ENCODE peak calls at places on chromosomes 3 and 15, in six cellular contexts. Y, H, S, U, B and A are unnamed samples.

GRCh38 chr15:70328137-70329115 is 230.7 kb upstream of the TLE3 start:
- DNase-seq in Y (peak), H (no peak), S (no peak), U (peak), B (no peak), A (no peak)

GRCh38 chr15:80568298-80568697 is 126.8 kb upstream of the ABHD17C start:
- DNase-seq in Y (no peak), H (peak), S (peak), U (no peak), B (no peak), A (peak)

GRCh38 chr3:169659096-169659521 is 4.4 kb downstream of the MECOM start:
- DNase-seq in Y (no peak), H (no peak), S (no peak), U (no peak), B (no peak), A (no peak)

GRCh38 chr15:63686352-63686751 is 89.2 kb downstream of the FBXL22 start:
- DNase-seq in Y (no peak), H (no peak), S (no peak), U (no peak), B (no peak), A (no peak)

GRCh38 chr3:48077835-48078234 is 61.6 kb upstream of the MAP4 start:
- DNase-seq in Y (no peak), H (peak), S (no peak), U (no peak), B (no peak), A (no peak)

GRCh38 chr3:105869531-105869833 is 670 bp upstream of the CBLB start:
- DNase-seq in Y (no peak), H (no peak), S (no peak), U (no peak), B (no peak), A (no peak)

GRCh38 chr15:85337398-85338074 is 42.9 kb upstream of the AKAP13 start:
- DNase-seq in Y (no peak), H (no peak), S (no peak), U (no peak), B (no peak), A (no peak)

GRCh38 chr15:64105113-64105704 is 9.4 kb downstream of the SNX1 start:
- DNase-seq in Y (peak), H (no peak), S (no peak), U (no peak), B (no peak), A (no peak)

GRCh38 chr3:160612386-160613115 is 47.2 kb upstream of the KPNA4 start:
- DNase-seq in Y (no peak), H (peak), S (no peak), U (no peak), B (no peak), A (peak)

GRCh38 chr3:65914032-65914739 is 124.5 kb downstream of the MAGI1 start:
- DNase-seq in Y (no peak), H (no peak), S (no peak), U (no peak), B (no peak), A (no peak)
- H3K27ac ChIP-seq in Y (no peak), H (no peak), S (no peak), U (no peak), B (no peak), A (no peak)

DNA sequence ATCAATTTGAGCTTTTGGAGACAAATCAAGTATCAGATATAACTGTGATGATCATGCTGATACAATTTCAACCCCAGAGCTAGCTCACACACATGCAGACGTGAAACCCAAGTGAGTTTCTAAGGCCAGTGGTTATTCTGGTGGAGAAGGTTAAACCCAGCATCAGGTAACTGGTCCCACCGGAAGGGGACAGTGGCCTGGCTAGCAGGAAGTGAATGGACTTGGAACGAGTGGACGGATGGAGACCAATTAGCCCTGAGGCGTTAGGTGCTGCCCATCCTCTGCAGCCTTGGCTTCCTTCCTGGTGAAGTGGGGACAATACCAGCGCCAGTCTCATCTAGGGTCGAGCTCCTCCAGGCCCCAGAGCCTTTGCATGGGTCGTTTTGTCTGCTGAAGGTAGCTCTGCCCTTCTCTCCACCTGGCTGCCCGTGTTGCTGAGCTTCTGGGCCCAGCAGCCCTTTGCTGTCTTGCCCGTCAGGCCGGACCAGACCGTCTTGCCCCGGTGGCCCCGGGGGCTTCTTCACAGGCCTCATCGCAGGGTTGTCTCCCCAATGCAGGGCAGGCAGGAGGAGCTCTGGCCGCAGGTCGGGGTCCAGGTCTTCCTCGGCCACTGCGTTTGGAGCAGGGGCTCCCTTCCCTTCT is 915 bp upstream of the KCTD6 start:
- DNase-seq in Y (no peak), H (no peak), S (no peak), U (peak), B (no peak), A (no peak)
- H3K27ac ChIP-seq in Y (peak), H (no peak), S (no peak), U (peak), B (no peak), A (no peak)

GRCh38 chr3:166445865-166446264 is 608.6 kb upstream of the BCHE start:
- DNase-seq in Y (no peak), H (peak), S (no peak), U (no peak), B (peak), A (peak)
- H3K27ac ChIP-seq in Y (peak), H (peak), S (peak), U (no peak), B (no peak), A (peak)

GRCh38 chr3:122515020-122515468 is 305 bp upstream of the KPNA1 start:
- DNase-seq in Y (no peak), H (no peak), S (no peak), U (no peak), B (peak), A (no peak)

GRCh38 chr3:122513386-122514122 is 1.2 kb downstream of the KPNA1 start:
- DNase-seq in Y (no peak), H (no peak), S (no peak), U (no peak), B (no peak), A (no peak)

GRCh38 chr3:122510878-122511481 is 3.8 kb downstream of the KPNA1 start:
- DNase-seq in Y (no peak), H (no peak), S (no peak), U (no peak), B (peak), A (no peak)

GRCh38 chr3:122514123-122515019 is at the start of gene KPNA1:
- DNase-seq in Y (peak), H (peak), S (no peak), U (peak), B (peak), A (peak)

DNA sequence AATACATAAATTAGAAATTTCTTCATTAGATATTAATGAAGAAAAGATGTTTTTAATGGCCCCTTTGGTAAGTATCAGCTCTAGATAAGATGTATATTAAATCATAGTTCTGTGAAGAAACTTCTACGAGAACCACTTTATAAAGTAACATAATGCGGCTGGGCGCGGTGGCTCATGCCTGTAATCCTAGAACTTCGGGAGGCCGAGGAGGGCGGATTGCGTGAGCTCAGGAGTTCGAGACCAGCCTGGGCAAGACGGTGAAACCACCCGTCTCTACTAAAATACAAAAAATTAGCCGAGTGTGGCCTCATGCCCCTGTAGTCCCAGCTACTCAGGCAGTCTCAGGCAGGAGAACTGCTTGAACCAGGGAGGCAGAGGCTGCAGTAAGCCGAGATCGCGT is 2.5 kb downstream of the KPNA1 start:
- DNase-seq in Y (no peak), H (no peak), S (no peak), U (no peak), B (no peak), A (no peak)
- H3K27ac ChIP-seq in Y (no peak), H (no peak), S (no peak), U (no peak), B (no peak), A (no peak)

DNA sequence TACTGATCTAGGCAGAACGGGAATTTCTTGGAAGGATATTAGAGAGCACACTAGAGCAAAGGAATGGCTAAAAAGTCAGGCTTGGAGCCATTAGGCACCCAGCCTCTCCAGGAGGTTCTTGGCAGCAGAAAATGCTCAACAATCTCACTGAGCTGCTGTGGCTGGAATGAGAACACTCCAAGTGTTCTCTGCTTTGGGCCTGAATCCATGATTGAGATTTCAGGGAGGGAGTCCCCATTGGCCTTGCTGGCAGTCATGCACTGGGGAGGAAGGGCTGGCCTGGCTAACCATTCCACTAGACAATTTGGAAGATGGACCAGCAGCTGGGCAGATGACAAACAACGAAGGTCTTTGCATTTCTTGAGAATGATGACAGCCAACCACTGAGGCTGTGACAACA is 362.6 kb downstream of the SHQ1 start:
- DNase-seq in Y (peak), H (no peak), S (no peak), U (no peak), B (no peak), A (no peak)
- H3K27ac ChIP-seq in Y (no peak), H (no peak), S (no peak), U (no peak), B (no peak), A (no peak)

DNA sequence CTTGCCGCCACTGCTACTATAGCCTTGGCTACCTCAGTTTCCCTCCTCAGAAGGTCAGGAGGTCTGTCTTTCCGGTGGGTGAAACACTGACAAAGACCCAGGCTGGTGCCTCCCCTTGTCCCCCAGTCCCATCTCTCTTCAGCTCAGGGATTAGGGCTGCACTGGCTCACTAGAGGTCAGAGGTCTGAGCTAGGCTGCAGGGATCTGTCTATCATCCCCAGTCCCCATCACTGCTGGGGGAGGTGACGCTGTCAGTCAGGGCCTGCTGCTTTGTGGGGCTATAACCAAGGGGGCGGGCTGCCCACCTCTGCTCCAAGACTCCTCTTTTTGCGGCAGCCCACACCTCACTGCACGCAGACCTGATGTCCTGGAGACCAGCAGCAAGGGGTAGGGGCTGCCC is 13.7 kb downstream of the SEMA3F start:
- DNase-seq in Y (no peak), H (no peak), S (no peak), U (no peak), B (no peak), A (no peak)
- H3K27ac ChIP-seq in Y (no peak), H (no peak), S (no peak), U (no peak), B (no peak), A (peak)

DNA sequence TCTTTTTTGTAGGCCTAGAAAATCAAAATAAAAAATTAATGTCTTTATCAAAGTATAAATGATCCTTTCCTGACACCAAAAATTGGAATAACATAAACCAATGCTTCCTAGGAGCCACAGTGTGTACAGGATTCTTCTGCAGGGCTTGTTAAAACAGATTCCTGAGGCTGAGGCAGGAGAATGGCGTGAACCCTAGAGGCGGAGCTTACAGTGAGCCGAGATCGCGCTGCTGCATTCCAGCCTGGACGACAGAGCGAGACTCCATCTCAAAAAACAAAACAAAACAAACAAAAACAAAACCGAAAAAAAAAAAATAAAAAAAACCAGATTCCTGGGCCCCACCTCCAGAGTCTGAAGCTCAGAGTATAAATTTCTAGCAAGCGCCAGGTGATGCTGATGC is 78.0 kb downstream of the PEX5L start:
- DNase-seq in Y (no peak), H (no peak), S (no peak), U (no peak), B (no peak), A (no peak)
- H3K27ac ChIP-seq in Y (no peak), H (no peak), S (no peak), U (no peak), B (peak), A (no peak)

GRCh38 chr15:92908369-92909057 is 8.4 kb downstream of the CHD2 start:
- DNase-seq in Y (no peak), H (no peak), S (no peak), U (no peak), B (no peak), A (no peak)

GRCh38 chr15:92906563-92907081 is 6.5 kb downstream of the CHD2 start:
- DNase-seq in Y (no peak), H (peak), S (peak), U (no peak), B (no peak), A (peak)

GRCh38 chr15:92909131-92909781 is 9.1 kb downstream of the CHD2 start:
- DNase-seq in Y (no peak), H (peak), S (no peak), U (no peak), B (no peak), A (no peak)

GRCh38 chr15:92907229-92907628 is 7.1 kb downstream of the CHD2 start:
- DNase-seq in Y (no peak), H (peak), S (no peak), U (no peak), B (no peak), A (no peak)

GRCh38 chr15:92907880-92908279 is 7.8 kb downstream of the CHD2 start:
- DNase-seq in Y (peak), H (peak), S (no peak), U (no peak), B (no peak), A (peak)
- H3K27ac ChIP-seq in Y (peak), H (peak), S (peak), U (peak), B (peak), A (peak)

DNA sequence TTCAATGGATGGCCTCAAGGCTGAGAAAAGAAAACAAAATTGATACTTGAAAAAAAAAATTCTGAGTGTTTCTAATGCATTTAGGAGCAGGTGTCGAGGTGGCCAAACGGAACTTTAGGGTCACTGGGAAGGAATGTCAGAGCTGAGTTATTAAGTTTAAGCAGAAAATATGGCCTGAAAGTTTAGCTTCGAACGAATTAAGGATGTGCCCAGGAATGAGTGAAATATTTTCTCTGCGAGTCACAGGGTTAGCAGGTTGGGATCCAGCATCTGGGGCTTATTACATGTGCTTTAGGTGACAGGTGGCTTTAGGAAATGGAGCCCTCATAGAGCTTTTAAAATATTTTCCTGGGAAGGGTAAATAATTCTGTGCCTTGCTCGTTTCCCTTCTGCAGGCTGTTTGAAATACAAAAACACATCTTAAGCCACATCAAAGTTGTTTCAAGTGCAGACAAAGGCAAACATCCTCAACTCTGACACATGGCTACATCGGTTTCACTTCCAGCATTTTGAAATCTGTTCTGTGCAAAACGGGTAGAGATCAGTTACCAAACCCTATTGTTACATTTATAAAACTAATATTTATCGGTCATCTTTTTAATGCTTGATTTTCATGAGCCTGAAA is 143.1 kb upstream of the ARRDC4 start:
- DNase-seq in Y (no peak), H (no peak), S (no peak), U (no peak), B (no peak), A (no peak)
- H3K27ac ChIP-seq in Y (no peak), H (no peak), S (no peak), U (no peak), B (no peak), A (no peak)